ENCODE peak calls at places on chromosomes 3 and 15, in five cellular contexts. A is K562, N is A549, D is tibial nerve, Z is ovary. L is an unnamed sample.

GRCh38 chr3:30310251-30310954 is 296.0 kb upstream of the TGFBR2 start:
- DNase-seq in D (no peak), N (no peak), Z (no peak), A (no peak), L (peak)

GRCh38 chr3:102896851-102897621 is 462.2 kb downstream of the ZPLD1 start:
- DNase-seq in D (no peak), Z (no peak), A (no peak), N (no peak), L (no peak)

GRCh38 chr3:46693897-46694235 is 387 bp upstream of the ALS2CL start:
- DNase-seq in A (no peak), N (no peak), Z (no peak), D (no peak), L (no peak)

GRCh38 chr3:78163379-78163778 is 1123.5 kb downstream of the ROBO2 start:
- DNase-seq in A (no peak), N (no peak), D (no peak), Z (no peak), L (no peak)

GRCh38 chr3:107271787-107272387 is 105.4 kb upstream of the CCDC54 start:
- DNase-seq in N (peak), Z (no peak), A (peak), D (no peak), L (no peak)

GRCh38 chr15:101091080-101092017 is 160.5 kb downstream of the CHSY1 start:
- DNase-seq in N (no peak), A (no peak), D (peak), Z (peak), L (no peak)

GRCh38 chr15:85621096-85621495 is 173.6 kb downstream of the KLHL25 start:
- DNase-seq in N (no peak), Z (no peak), A (no peak), D (no peak), L (no peak)

GRCh38 chr15:52529289-52529929 is 729 bp upstream of the MYO5A start:
- DNase-seq in D (no peak), Z (no peak), N (peak), A (no peak), L (peak)

GRCh38 chr3:52313774-52314188 is 2.3 kb upstream of the DNAH1 start:
- DNase-seq in Z (no peak), D (no peak), A (no peak), N (peak), L (no peak)

GRCh38 chr3:101890716-101891115 is 41.4 kb downstream of the NFKBIZ start:
- DNase-seq in A (no peak), Z (no peak), D (no peak), N (no peak), L (no peak)

GRCh38 chr3:49131040-49131439 is 1.8 kb downstream of the LAMB2 start:
- DNase-seq in N (no peak), D (no peak), Z (no peak), A (no peak), L (no peak)

GRCh38 chr3:49131576-49131975 is 1.3 kb downstream of the LAMB2 start:
- DNase-seq in Z (no peak), D (no peak), N (no peak), A (no peak), L (no peak)

GRCh38 chr3:49132073-49132436 is 795 bp downstream of the LAMB2 start:
- DNase-seq in A (no peak), D (no peak), N (no peak), Z (no peak), L (no peak)

GRCh38 chr3:49133226-49133951 is 539 bp upstream of the LAMB2 start:
- DNase-seq in A (peak), Z (peak), N (peak), D (peak), L (peak)

DNA sequence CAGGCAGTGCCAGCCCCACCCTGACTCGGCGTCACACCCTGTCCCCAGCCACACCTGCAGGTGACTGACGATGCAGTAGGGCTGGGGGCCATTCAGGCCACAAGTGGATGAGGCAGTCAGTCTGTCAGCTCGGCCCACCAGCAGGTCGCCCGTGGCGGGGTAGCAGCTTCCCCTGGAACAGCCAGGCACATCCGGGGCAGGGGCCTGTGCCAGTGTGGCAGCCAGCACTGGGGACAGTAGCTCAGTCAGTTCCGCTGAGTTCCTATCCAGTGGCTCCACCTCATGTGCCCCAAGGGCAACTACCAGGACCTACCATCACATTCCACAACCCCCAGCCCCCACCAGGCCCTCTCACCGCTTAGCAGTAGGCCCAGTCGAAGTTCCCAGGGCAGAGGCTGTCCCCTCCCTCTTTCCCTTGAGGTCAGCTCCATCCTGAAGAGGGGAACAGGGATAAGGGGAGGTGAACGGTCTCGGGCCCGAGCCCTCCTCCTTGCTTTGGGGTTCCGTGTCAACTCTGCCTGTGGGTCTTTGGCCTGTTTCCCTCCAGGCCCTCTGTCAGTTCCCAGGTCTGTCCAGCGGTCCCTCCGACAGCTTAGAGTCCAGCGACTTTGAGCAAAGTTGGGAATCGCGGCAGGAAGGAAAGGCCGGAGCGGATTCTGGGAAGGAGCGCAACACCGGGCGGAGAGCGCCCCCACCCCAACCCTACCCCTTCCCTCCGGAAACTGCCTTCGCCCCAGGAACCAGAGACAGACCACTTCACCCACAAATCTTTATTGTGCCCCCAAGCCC is at the start of gene LAMB2:
- DNase-seq in A (peak), Z (peak), N (peak), D (peak), L (peak)
- TF ChIP-seq POLR2A in A (no peak), Z (peak), N (peak), D (peak), L (peak)

GRCh38 chr15:80831192-80831591 is 52.0 kb downstream of the CEMIP start:
- DNase-seq in Z (no peak), D (no peak), N (no peak), A (no peak), L (no peak)
- TF ChIP-seq POLR2A in Z (no peak), D (no peak), N (no peak), A (no peak), L (no peak)

GRCh38 chr3:50333744-50334328 is 5.8 kb upstream of the TUSC2 start:
- DNase-seq in A (no peak), Z (no peak), D (no peak), N (no peak), L (no peak)
- TF ChIP-seq POLR2A in A (no peak), Z (no peak), D (no peak), N (no peak), L (no peak)

GRCh38 chr3:184846500-184846899 is 34.5 kb downstream of the VPS8 start:
- DNase-seq in N (no peak), Z (no peak), D (no peak), A (no peak), L (no peak)
- TF ChIP-seq POLR2A in N (no peak), Z (no peak), D (no peak), A (no peak), L (no peak)

GRCh38 chr3:9399746-9400145 is 2.3 kb downstream of the SETD5 start:
- DNase-seq in N (peak), D (peak), Z (peak), A (peak), L (peak)

GRCh38 chr3:9400626-9401025 is 3.2 kb downstream of the SETD5 start:
- DNase-seq in A (peak), N (no peak), Z (no peak), D (no peak), L (no peak)

GRCh38 chr3:9397911-9398714 is 698 bp downstream of the SETD5 start:
- DNase-seq in A (peak), N (peak), Z (peak), D (peak), L (peak)

GRCh38 chr3:9397331-9397910 is at the start of gene SETD5:
- DNase-seq in D (peak), Z (peak), A (peak), N (peak), L (peak)

DNA sequence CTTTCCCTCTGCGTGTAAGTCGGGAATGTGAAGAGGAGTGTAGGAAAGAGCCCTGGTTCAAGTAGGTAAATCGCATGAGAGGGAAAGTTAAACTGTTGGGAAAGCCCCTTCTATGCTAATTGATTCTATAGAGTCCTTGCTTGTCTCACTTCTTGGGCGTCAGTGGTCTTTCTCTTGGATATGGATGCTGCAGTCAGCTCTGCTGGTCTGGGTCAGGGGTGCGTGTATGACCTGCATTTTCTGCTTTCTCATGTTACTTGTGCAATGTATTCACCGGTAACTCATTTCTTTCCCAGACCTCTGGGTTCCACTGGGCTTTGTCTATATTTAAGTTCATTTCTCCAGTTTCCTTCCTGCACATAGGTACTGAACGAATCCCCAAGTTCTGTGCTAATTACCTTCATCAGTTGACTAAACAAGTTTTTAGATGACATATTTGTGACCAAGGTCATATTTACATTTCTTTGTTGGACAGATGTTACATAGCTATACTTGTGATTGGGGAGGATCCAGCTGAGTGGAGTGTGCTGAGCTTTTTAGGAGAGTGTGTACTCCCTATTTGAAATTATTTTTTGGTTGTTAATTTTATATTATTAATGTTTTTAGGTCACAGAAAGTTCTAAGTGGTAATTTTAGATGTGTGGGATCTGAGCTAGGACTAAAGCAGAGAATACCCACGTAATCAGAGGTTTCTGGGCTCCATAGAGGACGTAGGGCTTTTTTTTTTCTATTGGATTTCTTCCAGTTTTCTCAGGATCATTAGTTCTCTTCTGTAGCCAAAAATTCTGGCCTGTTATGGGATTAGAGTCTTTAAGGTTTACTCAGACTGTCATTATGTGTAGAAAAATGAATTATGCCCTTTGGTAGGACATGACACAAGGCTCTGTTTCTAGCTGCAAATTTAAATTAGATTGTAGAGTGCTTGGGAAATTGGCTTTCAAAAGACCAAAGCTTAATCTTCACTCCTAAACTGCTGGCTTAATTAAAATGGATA is 1.6 kb downstream of the SETD5 start:
- DNase-seq in A (peak), N (peak), Z (no peak), D (no peak), L (peak)
- TF ChIP-seq POLR2A in A (peak), N (no peak), Z (no peak), D (no peak), L (no peak)

DNA sequence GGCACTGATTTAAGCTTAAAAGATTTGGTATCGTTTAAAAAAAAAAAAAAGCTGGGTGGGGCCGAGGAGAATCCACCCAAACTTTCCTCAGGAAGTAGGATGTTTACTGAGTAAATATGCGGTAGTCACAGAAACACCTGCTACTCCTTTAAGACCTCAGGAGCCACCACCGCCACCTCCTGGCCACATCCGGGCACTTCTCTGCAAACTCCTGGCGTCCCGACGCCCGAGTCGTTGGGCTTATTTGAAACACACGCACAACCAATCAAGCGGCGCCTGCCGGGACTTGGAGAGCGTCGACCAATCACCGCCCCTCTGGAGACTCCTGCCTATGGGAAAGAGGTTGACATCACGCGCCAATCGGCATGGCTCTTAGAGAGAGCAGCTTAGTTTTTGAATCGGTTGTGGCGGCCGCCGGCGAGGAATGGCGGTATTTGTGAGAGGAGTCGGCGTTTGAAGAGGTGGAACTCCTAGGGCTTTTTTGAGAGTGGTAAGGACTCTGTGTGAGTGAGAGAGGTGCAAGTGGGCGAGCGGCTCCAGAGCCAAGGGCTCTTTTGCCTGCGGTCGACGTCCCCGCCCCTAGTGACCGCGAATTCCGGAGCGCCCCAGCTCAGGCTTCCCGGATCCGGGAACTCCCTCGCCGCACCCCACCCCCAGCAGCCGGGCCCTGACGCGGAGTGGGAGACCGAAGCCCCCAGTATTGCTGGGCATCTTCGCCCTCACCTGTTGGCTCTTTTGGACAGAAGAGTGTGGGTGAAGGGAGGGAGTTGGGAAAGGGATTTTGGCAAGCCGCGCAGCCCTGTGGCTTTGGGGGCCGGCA is at the start of gene ECT2:
- DNase-seq in N (peak), D (peak), Z (peak), A (peak), L (peak)
- TF ChIP-seq POLR2A in N (peak), D (no peak), Z (no peak), A (peak), L (peak)

DNA sequence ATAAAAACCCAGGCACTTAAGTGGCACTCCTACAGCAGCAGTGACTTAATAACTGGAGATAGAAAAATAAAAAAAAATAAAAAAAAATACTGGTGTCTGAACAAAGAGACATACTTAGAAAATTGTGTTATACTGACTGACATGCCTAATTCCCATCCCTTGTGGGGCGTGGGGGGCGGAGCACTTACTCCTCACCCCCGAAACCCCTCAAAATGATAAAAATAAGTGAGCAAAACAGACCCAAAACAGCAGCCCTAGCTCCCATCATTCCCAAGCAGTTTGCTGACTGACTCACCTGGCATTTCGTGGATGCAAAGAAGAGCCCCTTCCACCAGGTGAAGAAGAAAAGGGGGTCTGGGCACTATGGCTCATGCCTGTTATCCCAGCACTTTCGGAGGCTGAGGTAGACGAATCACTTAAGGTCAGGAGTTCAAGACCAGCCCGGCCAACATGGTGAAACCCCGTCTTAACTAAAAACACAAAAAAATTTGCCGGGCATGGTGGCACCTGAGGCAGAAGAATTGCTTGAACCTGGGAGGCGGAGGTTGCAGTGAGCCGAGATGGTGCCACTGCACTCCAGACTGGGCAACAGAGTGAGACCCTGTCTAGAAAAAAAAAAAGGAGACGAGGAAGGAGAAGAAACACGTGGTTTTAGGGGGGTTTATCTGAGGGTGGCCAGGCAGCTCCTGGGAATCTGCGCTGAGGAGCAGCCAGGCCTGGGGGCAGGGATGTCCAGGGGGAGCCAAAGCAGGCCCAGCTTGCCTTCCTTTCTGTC is 50.8 kb upstream of the BLM start:
- DNase-seq in N (no peak), A (no peak), D (no peak), Z (no peak), L (no peak)
- TF ChIP-seq POLR2A in N (no peak), A (no peak), D (no peak), Z (no peak), L (no peak)

DNA sequence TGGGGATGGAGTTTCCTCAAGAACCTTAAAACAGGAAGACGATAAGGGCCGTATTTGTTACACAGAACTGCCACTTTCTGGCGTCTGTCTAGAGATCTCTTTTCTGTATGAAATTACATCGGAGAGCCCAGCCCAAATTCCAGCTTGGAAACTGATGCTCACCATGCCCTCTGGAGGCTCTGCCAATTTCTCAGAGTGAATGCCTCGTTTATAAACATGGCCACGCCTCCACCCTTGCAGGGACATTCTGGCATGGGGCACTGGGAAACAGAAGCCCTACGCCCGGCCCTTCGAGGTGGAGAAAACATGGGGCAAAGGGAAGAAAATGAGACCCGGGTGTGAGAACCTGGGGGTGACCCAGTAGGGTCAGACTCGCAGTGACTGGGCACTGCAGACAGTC is 53.4 kb upstream of the SEC13 start:
- DNase-seq in A (no peak), N (no peak), Z (no peak), D (no peak), L (no peak)
- TF ChIP-seq POLR2A in A (no peak), N (no peak), Z (no peak), D (no peak), L (no peak)

L was measured in prostate gland.